ENCODE peak calls at places on chromosomes 13 and 19, in six cellular contexts. Z is trophoblast cell, T is ovary, R is small intestine, F is Peyer's patch, C is epithelial cell of prostate. P is an unnamed sample.

GRCh38 chr13:50519866-50520265 is 323.6 kb downstream of the DLEU7 start:
- DNase-seq in Z (no peak), T (no peak), R (no peak), F (no peak), C (no peak), P (no peak)

GRCh38 chr13:34155931-34156607 is 338.1 kb downstream of the RFC3 start:
- DNase-seq in Z (peak), T (no peak), R (peak), F (no peak), C (no peak), P (no peak)

GRCh38 chr13:102724923-102725322 is 30.1 kb upstream of the METTL21C start:
- DNase-seq in Z (peak), T (no peak), R (peak), F (no peak), C (peak), P (no peak)

GRCh38 chr19:32351807-32352630 is 6.6 kb downstream of the ZNF507 start:
- DNase-seq in Z (no peak), T (no peak), R (no peak), F (no peak), C (no peak), P (no peak)

GRCh38 chr13:99655351-99656091 is 154.2 kb downstream of the TM9SF2 start:
- DNase-seq in Z (peak), T (no peak), R (peak), F (peak), C (peak), P (no peak)

GRCh38 chr19:36009220-36009619 is 607 bp upstream of the SYNE4 start:
- DNase-seq in Z (peak), T (peak), R (peak), F (peak), C (no peak), P (peak)

GRCh38 chr13:104132849-104133248 is 1066.6 kb upstream of the SLC10A2 start:
- DNase-seq in Z (no peak), T (no peak), R (no peak), F (no peak), C (no peak), P (no peak)

GRCh38 chr13:106597190-106597589 is 29.3 kb upstream of the ARGLU1 start:
- DNase-seq in Z (peak), T (no peak), R (no peak), F (no peak), C (no peak), P (no peak)

GRCh38 chr19:1633269-1633606 is 19.2 kb downstream of the TCF3 start:
- DNase-seq in Z (no peak), T (no peak), R (no peak), F (no peak), C (no peak), P (no peak)

GRCh38 chr19:44585371-44586141 is 27.8 kb upstream of the IGSF23 start:
- DNase-seq in Z (no peak), T (no peak), R (peak), F (no peak), C (no peak), P (no peak)

GRCh38 chr19:4369109-4369887 is 25.9 kb downstream of the MPND start:
- DNase-seq in Z (no peak), T (peak), R (peak), F (peak), C (no peak), P (no peak)

GRCh38 chr13:51525567-51526165 is 58.6 kb upstream of the WDFY2 start:
- DNase-seq in Z (peak), T (no peak), R (no peak), F (no peak), C (no peak), P (no peak)

GRCh38 chr13:79549355-79550106 is 68.6 kb downstream of the NDFIP2 start:
- DNase-seq in Z (peak), T (no peak), R (no peak), F (no peak), C (no peak), P (no peak)

GRCh38 chr13:80012281-80012680 is 328.6 kb downstream of the SPRY2 start:
- DNase-seq in Z (peak), T (no peak), R (peak), F (no peak), C (no peak), P (no peak)

GRCh38 chr19:35742121-35742724 is at the start of gene IGFLR1:
- DNase-seq in Z (peak), T (no peak), R (peak), F (no peak), C (no peak), P (no peak)

GRCh38 chr19:4744451-4745170 is 21.0 kb upstream of the DPP9 start:
- DNase-seq in Z (peak), T (peak), R (no peak), F (no peak), C (peak), P (peak)

GRCh38 chr13:91242652-91243051 is 104.8 kb upstream of the MIR17HG start:
- DNase-seq in Z (no peak), T (no peak), R (no peak), F (no peak), C (no peak), P (no peak)

GRCh38 chr19:9645466-9645865 is 24.4 kb upstream of the ZNF561 start:
- DNase-seq in Z (no peak), T (no peak), R (no peak), F (no peak), C (no peak), P (no peak)

GRCh38 chr19:40671404-40671803 is 19.0 kb downstream of the NUMBL start:
- DNase-seq in Z (peak), T (no peak), R (no peak), F (no peak), C (no peak), P (no peak)

GRCh38 chr13:100213576-100213975 is 124.7 kb downstream of the PCCA start:
- DNase-seq in Z (no peak), T (no peak), R (no peak), F (no peak), C (no peak), P (no peak)

GRCh38 chr19:35470128-35470527 is 20.1 kb downstream of the KRTDAP start:
- DNase-seq in Z (no peak), T (no peak), R (no peak), F (no peak), C (no peak), P (no peak)

GRCh38 chr13:46172531-46172991 is 9.4 kb downstream of the LCP1 start:
- DNase-seq in Z (peak), T (no peak), R (peak), F (no peak), C (no peak), P (no peak)

GRCh38 chr19:3923912-3924311 is 9.0 kb upstream of the NMRK2 start:
- DNase-seq in Z (no peak), T (no peak), R (no peak), F (no peak), C (no peak), P (no peak)

GRCh38 chr13:20136781-20137703 is 23.8 kb downstream of the GJA3 start:
- DNase-seq in Z (peak), T (no peak), R (peak), F (peak), C (no peak), P (no peak)

GRCh38 chr13:50513528-50513863 is 330.0 kb downstream of the DLEU7 start:
- DNase-seq in Z (no peak), T (no peak), R (no peak), F (no peak), C (no peak), P (no peak)

GRCh38 chr13:28248080-28248479 is 109.7 kb downstream of the PAN3 start:
- DNase-seq in Z (no peak), T (no peak), R (no peak), F (no peak), C (no peak), P (no peak)

GRCh38 chr19:2230029-2230531 is 6.0 kb downstream of the PLEKHJ1 start:
- DNase-seq in Z (no peak), T (no peak), R (no peak), F (no peak), C (no peak), P (no peak)

GRCh38 chr19:36169084-36169760 is 17.0 kb upstream of the COX7A1 start:
- DNase-seq in Z (no peak), T (no peak), R (peak), F (peak), C (no peak), P (no peak)

GRCh38 chr13:51970251-51970793 is 40.9 kb downstream of the ATP7B start:
- DNase-seq in Z (no peak), T (no peak), R (peak), F (peak), C (no peak), P (no peak)

GRCh38 chr13:24263652-24264051 is 45.7 kb upstream of the C1QTNF9 start:
- DNase-seq in Z (peak), T (no peak), R (no peak), F (no peak), C (no peak), P (peak)

GRCh38 chr13:49220035-49220855 is at the start of gene MLNR:
- DNase-seq in Z (peak), T (peak), R (peak), F (peak), C (no peak), P (no peak)

GRCh38 chr13:74246398-74246975 is 112.3 kb upstream of the KLF12 start:
- DNase-seq in Z (no peak), T (no peak), R (no peak), F (no peak), C (no peak), P (no peak)

DNA sequence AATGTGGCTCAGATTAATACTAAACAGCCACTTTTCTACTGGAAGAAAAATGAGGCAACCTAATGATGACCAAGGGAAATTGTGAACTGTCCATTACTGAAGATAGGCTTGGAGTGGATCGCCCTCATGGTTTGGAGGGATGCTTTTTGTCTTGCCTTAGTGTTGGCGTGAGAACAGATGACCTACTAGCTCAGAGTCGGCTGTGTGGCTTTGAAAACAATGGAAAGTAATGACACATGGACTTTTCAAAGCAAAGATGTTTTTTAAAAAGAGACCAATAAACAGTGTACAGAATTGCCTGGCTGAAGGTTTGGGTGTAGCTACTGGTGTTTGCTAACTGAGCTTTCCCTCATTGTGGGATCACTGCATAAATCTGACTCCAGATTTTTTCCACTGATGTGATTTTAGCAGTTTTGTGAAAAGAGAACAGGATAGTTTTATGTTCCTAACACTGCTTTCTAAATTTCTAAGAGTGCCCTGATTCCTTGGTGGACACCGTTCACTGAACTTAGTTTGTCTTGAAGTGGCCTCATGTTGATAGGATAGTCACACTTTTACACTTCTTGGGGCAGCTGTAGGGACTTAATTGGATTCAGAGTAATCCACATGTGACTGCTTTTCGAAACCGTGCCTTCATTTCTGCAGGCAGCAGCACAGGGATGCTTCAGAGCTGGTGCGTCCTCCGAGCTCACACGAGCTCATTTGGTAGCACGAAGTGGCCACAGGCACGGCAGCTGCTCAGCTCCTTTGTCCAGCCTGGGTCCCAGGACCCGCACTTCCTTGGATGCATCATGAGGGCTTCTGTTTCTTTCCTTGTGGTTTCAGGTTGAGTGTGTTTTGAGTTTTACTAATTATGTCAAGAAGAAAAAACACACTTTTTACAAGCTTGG is 4.3 kb downstream of the CEBPG start:
- DNase-seq in Z (peak), T (no peak), R (no peak), F (no peak), C (no peak), P (no peak)
- H3K27ac ChIP-seq in Z (no peak), T (no peak), R (peak), F (peak), C (peak), P (no peak)

GRCh38 chr19:46659151-46660007 is 1.6 kb downstream of the DACT3 start:
- DNase-seq in Z (peak), T (peak), R (no peak), F (no peak), C (no peak), P (no peak)

GRCh38 chr19:46660008-46660517 is 919 bp downstream of the DACT3 start:
- DNase-seq in Z (no peak), T (peak), R (no peak), F (no peak), C (no peak), P (no peak)

GRCh38 chr19:46661735-46662592 is 982 bp upstream of the DACT3 start:
- DNase-seq in Z (peak), T (peak), R (peak), F (peak), C (peak), P (peak)

GRCh38 chr19:46661020-46661731 is at the start of gene DACT3:
- DNase-seq in Z (peak), T (peak), R (peak), F (peak), C (peak), P (peak)

DNA sequence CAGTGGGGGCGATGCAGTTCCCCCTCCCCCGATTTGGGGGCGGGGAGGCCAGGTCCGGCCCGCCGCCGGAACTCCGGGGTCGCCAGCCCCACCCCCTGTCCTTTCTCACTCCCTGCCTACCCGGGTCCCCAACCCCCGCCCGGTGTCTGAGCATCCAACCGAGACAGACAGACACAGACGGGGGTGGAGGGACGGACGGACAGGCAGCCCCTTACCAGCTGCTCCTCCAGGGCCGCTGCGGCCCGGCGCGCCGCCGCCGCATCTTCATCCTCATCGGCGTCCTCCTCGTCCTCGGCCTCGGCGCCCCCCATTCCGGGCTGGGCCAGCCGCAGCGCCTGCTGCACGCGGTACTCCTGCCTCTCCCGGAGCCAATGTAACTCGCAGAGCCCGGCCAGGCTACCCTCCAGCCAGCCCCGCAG is 372 bp downstream of the DACT3 start:
- DNase-seq in Z (no peak), T (no peak), R (no peak), F (no peak), C (no peak), P (no peak)
- H3K27ac ChIP-seq in Z (peak), T (peak), R (peak), F (no peak), C (no peak), P (no peak)

DNA sequence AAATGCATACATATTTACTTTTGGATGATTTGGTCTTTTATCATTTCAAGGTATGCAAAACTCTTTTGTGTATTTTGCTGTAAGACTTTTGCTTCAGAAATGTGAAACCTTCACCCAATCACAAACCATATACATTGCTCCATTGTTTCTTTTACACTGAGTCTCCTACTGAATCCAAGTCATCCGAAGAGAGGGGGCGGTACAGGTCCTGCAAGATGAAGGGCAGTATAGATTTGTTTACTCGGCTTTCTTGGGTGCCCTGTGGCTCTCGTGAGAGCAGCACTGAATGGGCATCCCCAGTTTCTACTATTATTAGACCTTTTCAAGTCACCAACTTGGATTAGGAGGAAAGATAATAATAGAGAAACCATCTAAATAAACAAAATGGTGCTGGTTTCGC is 280.6 kb downstream of the DCLK1 start:
- DNase-seq in Z (no peak), T (no peak), R (no peak), F (no peak), C (no peak), P (no peak)
- H3K27ac ChIP-seq in Z (no peak), T (no peak), R (no peak), F (no peak), C (no peak), P (no peak)

GRCh38 chr13:32334676-32335075 is 19.4 kb downstream of the BRCA2 start:
- DNase-seq in Z (peak), T (no peak), R (no peak), F (no peak), C (no peak), P (no peak)

GRCh38 chr13:32330438-32330837 is 15.1 kb downstream of the BRCA2 start:
- DNase-seq in Z (peak), T (no peak), R (no peak), F (no peak), C (peak), P (no peak)
- H3K27ac ChIP-seq in Z (no peak), T (no peak), R (no peak), F (no peak), C (peak), P (no peak)

GRCh38 chr13:40680659-40681323 is 14.3 kb upstream of the FOXO1 start:
- DNase-seq in Z (no peak), T (no peak), R (no peak), F (no peak), C (no peak), P (no peak)
- H3K27ac ChIP-seq in Z (peak), T (no peak), R (no peak), F (no peak), C (no peak), P (no peak)

GRCh38 chr13:113096052-113096744 is 9.4 kb upstream of the F7 start:
- DNase-seq in Z (no peak), T (no peak), R (no peak), F (no peak), C (no peak), P (no peak)
- H3K27ac ChIP-seq in Z (no peak), T (no peak), R (no peak), F (no peak), C (no peak), P (no peak)

GRCh38 chr13:29464105-29464679 is 131.3 kb downstream of the SLC7A1 start:
- DNase-seq in Z (no peak), T (no peak), R (no peak), F (no peak), C (no peak), P (no peak)
- H3K27ac ChIP-seq in Z (no peak), T (no peak), R (no peak), F (no peak), C (no peak), P (no peak)